ENCODE peak calls at places on chromosomes 13 and 19, in seven cellular contexts. I is IMR-90, Q is H1, A is HepG2, J is A549, K is HCT116, W is SK-N-SH. X is an unnamed sample.

GRCh38 chr13:109180905-109181425 is 551.6 kb downstream of the MYO16 start:
- DNase-seq in A (peak; percentile 6), I (peak; percentile 90), Q (no peak), K (peak; percentile 24), W (no peak), J (no peak), X (no peak)

GRCh38 chr19:57830071-57830602 is at the start of gene ZNF587B:
- DNase-seq in K (peak; percentile 36), W (peak; percentile 50), J (peak; percentile 45), Q (peak; percentile 92), I (peak; percentile 74), A (peak; percentile 47), X (peak; percentile 32)

GRCh38 chr19:19538767-19539166 is 702 bp downstream of the CILP2 start:
- DNase-seq in J (no peak), W (no peak), Q (no peak), K (no peak), I (no peak), A (no peak), X (no peak)

GRCh38 chr13:54536112-54536511 is 1507.5 kb downstream of the OLFM4 start:
- DNase-seq in K (no peak), I (no peak), W (peak; percentile 1), Q (no peak), A (no peak), J (peak; percentile 0), X (no peak)

GRCh38 chr19:45470147-45471081 is 2.6 kb downstream of the FOSB start:
- DNase-seq in K (no peak), Q (no peak), W (no peak), I (peak; percentile 67), J (peak; percentile 71), A (no peak), X (peak; percentile 61)

GRCh38 chr13:113405481-113406300 is 41.8 kb upstream of the GRTP1 start:
- DNase-seq in A (no peak), W (no peak), I (no peak), K (no peak), J (no peak), Q (no peak), X (no peak)

GRCh38 chr13:26168276-26168814 is 53.8 kb downstream of the RNF6 start:
- DNase-seq in Q (no peak), I (peak; percentile 48), A (no peak), K (no peak), W (no peak), J (no peak), X (no peak)

GRCh38 chr13:110349239-110349638 is 42.2 kb downstream of the COL4A2 start:
- DNase-seq in K (no peak), W (no peak), J (no peak), A (no peak), Q (no peak), I (no peak), X (no peak)

GRCh38 chr19:43762814-43763213 is 8.1 kb upstream of the SMG9 start:
- DNase-seq in K (no peak), Q (no peak), I (no peak), J (no peak), A (no peak), W (no peak), X (no peak)

GRCh38 chr19:49712397-49712859 is 21.5 kb downstream of the CPT1C start:
- DNase-seq in I (peak; percentile 1), J (peak; percentile 96), A (peak; percentile 23), K (peak; percentile 92), W (peak; percentile 93), Q (peak; percentile 92), X (peak; percentile 95)

GRCh38 chr13:19737844-19738557 is 44.7 kb downstream of the PSPC1 start:
- DNase-seq in A (no peak), W (no peak), I (peak; percentile 58), Q (no peak), K (no peak), J (no peak), X (no peak)

GRCh38 chr19:30062331-30063183 is 120.5 kb downstream of the URI1 start:
- DNase-seq in K (no peak), J (no peak), A (no peak), I (no peak), W (peak; percentile 49), Q (no peak), X (no peak)
- TF ChIP-seq RAD21 in K (no peak), J (no peak), A (no peak), I (no peak), W (no peak), Q (no peak), X (no peak)

DNA sequence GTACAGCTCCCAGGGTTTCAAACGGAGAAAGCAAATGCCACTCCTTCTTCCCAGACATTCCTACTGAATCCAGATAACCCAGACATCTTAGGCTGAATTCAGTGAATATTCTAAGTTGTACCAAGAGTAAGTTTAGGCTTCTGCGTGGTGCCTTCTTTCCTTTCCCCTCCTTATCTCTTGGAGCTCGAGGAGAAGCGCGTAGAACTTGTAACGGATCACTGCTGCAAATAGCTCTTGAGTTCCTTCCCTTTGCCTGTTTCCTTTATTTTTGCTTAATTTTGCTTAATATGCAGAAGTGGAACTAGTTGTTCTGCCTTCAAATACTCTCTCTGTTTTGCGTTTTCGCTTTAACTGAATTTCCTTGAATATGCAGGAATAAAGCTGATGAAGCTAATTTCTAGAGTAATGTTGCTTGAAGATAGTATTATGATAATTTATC is 991 bp downstream of the WDFY2 start:
- DNase-seq in W (no peak), J (no peak), K (no peak), Q (no peak), A (no peak), I (peak; percentile 24), X (peak; percentile 46)
- TF ChIP-seq RAD21 in W (no peak), J (no peak), K (no peak), Q (no peak), A (no peak), I (no peak), X (no peak)

GRCh38 chr19:39679056-39679790 is 23.5 kb downstream of the LGALS16 start:
- DNase-seq in Q (no peak), J (no peak), A (no peak), K (no peak), I (no peak), W (no peak), X (no peak)
- TF ChIP-seq RAD21 in Q (no peak), J (no peak), A (no peak), K (no peak), I (no peak), W (no peak), X (no peak)

GRCh38 chr13:43493496-43494000 is 293.2 kb downstream of the ENOX1 start:
- DNase-seq in Q (no peak), A (no peak), K (no peak), W (no peak), I (no peak), J (no peak), X (no peak)

GRCh38 chr13:43492745-43493144 is 294.0 kb downstream of the ENOX1 start:
- DNase-seq in J (no peak), A (no peak), W (no peak), K (no peak), I (no peak), Q (no peak), X (no peak)

GRCh38 chr13:43495732-43496131 is 291.0 kb downstream of the ENOX1 start:
- DNase-seq in K (no peak), Q (no peak), W (no peak), I (peak; percentile 16), J (no peak), A (no peak), X (no peak)

GRCh38 chr13:43492281-43492680 is 294.5 kb downstream of the ENOX1 start:
- DNase-seq in Q (no peak), I (no peak), A (no peak), W (no peak), K (no peak), J (no peak), X (no peak)

GRCh38 chr13:43494206-43494605 is 292.6 kb downstream of the ENOX1 start:
- DNase-seq in I (no peak), W (no peak), J (no peak), A (no peak), Q (no peak), K (no peak), X (no peak)
- TF ChIP-seq RAD21 in I (no peak), W (no peak), J (no peak), A (no peak), Q (no peak), K (no peak), X (no peak)

GRCh38 chr13:50387124-50387581 is 371.9 kb downstream of the KCNRG start:
- DNase-seq in K (no peak), Q (peak; percentile 54), I (peak; percentile 42), A (peak; percentile 25), J (no peak), W (peak; percentile 37), X (peak; percentile 23)
- TF ChIP-seq RAD21 in K (peak; percentile 13), Q (peak; percentile 43), I (no peak), A (peak; percentile 36), J (peak; percentile 10), W (peak; percentile 48), X (peak; percentile 65)

GRCh38 chr19:47446534-47447469 is 24.9 kb downstream of the SLC8A2 start:
- DNase-seq in K (peak; percentile 81), Q (peak; percentile 93), I (no peak), W (peak; percentile 90), A (no peak), J (peak; percentile 94), X (peak; percentile 93)
- TF ChIP-seq RAD21 in K (no peak), Q (no peak), I (no peak), W (no peak), A (no peak), J (no peak), X (no peak)

GRCh38 chr19:2944775-2945574 is at the start of gene ZNF77:
- DNase-seq in I (peak; percentile 99), J (peak; percentile 98), A (peak; percentile 99), W (peak; percentile 99), Q (peak; percentile 98), K (peak; percentile 99), X (peak; percentile 100)

GRCh38 chr19:2950286-2951124 is 5.7 kb upstream of the ZNF77 start:
- DNase-seq in W (peak; percentile 94), Q (peak; percentile 100), K (peak; percentile 99), I (peak; percentile 99), A (peak; percentile 98), J (peak; percentile 98), X (peak; percentile 99)

GRCh38 chr19:2952953-2953481 is 8.2 kb upstream of the ZNF77 start:
- DNase-seq in K (no peak), A (peak; percentile 37), J (no peak), W (no peak), Q (no peak), I (no peak), X (no peak)

GRCh38 chr19:2945575-2946184 is 909 bp upstream of the ZNF77 start:
- DNase-seq in I (no peak), K (no peak), A (no peak), J (no peak), W (no peak), Q (no peak), X (no peak)

DNA sequence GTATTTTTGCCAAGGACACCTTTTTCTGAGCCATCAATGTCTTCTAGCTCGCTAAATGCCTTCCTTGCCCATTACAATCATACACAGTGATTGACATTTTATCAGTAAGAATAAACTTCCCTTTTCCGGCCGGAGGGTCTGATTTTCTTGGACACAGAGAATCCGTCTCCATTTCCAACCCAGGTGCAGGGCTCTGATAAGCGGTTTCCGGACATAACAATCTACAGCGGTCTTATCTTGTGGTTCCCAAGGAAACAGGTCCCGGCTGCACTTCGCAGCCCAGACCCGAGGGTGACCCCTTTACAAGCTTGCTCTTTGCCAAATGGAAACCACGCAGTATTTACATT is 5.1 kb upstream of the ZNF77 start:
- DNase-seq in A (peak; percentile 62), K (no peak), J (peak; percentile 44), Q (no peak), I (peak; percentile 50), W (peak; percentile 72), X (peak; percentile 91)
- TF ChIP-seq RAD21 in A (no peak), K (no peak), J (no peak), Q (no peak), I (no peak), W (no peak), X (no peak)

X was measured in K562.